ENCODE peak calls at places on chromosomes 16 and 17, in four cellular contexts. Y is CD8-positive, alpha-beta T cell; I is uterus; X is left ventricle myocardium inferior. L is an unnamed sample.

GRCh38 chr16:23282508-23282907 is 19.6 kb upstream of the SCNN1B start:
- DNase-seq in Y (no peak), I (no peak), X (no peak), L (no peak)

GRCh38 chr17:27975146-27976011 is 67.1 kb upstream of the NLK start:
- DNase-seq in Y (no peak), I (no peak), X (no peak), L (no peak)

GRCh38 chr16:79601092-79601977 is 798 bp upstream of the MAF start:
- DNase-seq in Y (no peak), I (peak; percentile 62), X (peak; percentile 67), L (peak; percentile 86)

GRCh38 chr17:65103431-65103830 is 33.7 kb upstream of the RGS9 start:
- DNase-seq in Y (no peak), I (no peak), X (no peak), L (no peak)

GRCh38 chr16:31223044-31223443 is 6.1 kb upstream of the PYDC1 start:
- DNase-seq in Y (no peak), I (no peak), X (no peak), L (no peak)

GRCh38 chr17:33126086-33126485 is 134.4 kb downstream of the SPACA3 start:
- DNase-seq in Y (no peak), I (no peak), X (no peak), L (no peak)

GRCh38 chr17:34990921-34991365 is 10.6 kb downstream of the LIG3 start:
- DNase-seq in Y (no peak), I (peak; percentile 31), X (no peak), L (no peak)

GRCh38 chr17:81656118-81656743 is at the start of gene PDE6G:
- DNase-seq in Y (no peak), I (no peak), X (no peak), L (no peak)

GRCh38 chr16:29984137-29984763 is 10.6 kb downstream of the TAOK2 start:
- DNase-seq in Y (no peak), I (no peak), X (no peak), L (no peak)

GRCh38 chr17:9273334-9274118 is 252.2 kb downstream of the NTN1 start:
- DNase-seq in Y (no peak), I (peak; percentile 33), X (peak; percentile 33), L (no peak)

GRCh38 chr17:68539536-68540469 is 27.6 kb downstream of the PRKAR1A start:
- DNase-seq in Y (no peak), I (peak; percentile 51), X (no peak), L (no peak)

GRCh38 chr16:1093284-1094123 is 2.5 kb downstream of the C1QTNF8 start:
- DNase-seq in Y (no peak), I (no peak), X (no peak), L (no peak)

GRCh38 chr17:30376621-30377452 is 1.9 kb upstream of the CPD start:
- DNase-seq in Y (no peak), I (no peak), X (peak; percentile 49), L (no peak)

GRCh38 chr16:49457196-49457595 is 83.6 kb downstream of the C16orf78 start:
- DNase-seq in Y (no peak), I (no peak), X (no peak), L (no peak)

GRCh38 chr16:57257455-57258070 is 12.5 kb downstream of the ARL2BP start:
- DNase-seq in Y (no peak), I (no peak), X (no peak), L (peak; percentile 32)

GRCh38 chr17:62916684-62917571 is 49.1 kb upstream of the TANC2 start:
- DNase-seq in Y (no peak), I (no peak), X (no peak), L (no peak)

GRCh38 chr17:39679521-39680192 is 8.2 kb downstream of the PGAP3 start:
- DNase-seq in Y (no peak), I (no peak), X (peak; percentile 48), L (peak; percentile 64)

GRCh38 chr17:78677303-78678219 is 100.4 kb upstream of the DNAH17 start:
- DNase-seq in Y (no peak), I (no peak), X (no peak), L (no peak)

GRCh38 chr17:41396340-41396739 is 1.1 kb downstream of the KRT31 start:
- DNase-seq in Y (no peak), I (no peak), X (no peak), L (no peak)

GRCh38 chr17:49180303-49180702 is 30.1 kb downstream of the GNGT2 start:
- DNase-seq in Y (peak; percentile 39), I (peak; percentile 50), X (peak; percentile 67), L (peak; percentile 87)

GRCh38 chr17:60539807-60540206 is 13.8 kb upstream of the APPBP2 start:
- DNase-seq in Y (no peak), I (no peak), X (no peak), L (no peak)

GRCh38 chr17:27578718-27579085 is 52.3 kb upstream of the LGALS9 start:
- DNase-seq in Y (no peak), I (no peak), X (no peak), L (no peak)

GRCh38 chr16:10153993-10154788 is 28.0 kb downstream of the GRIN2A start:
- DNase-seq in Y (no peak), I (no peak), X (no peak), L (no peak)

GRCh38 chr16:79451196-79451816 is 149.2 kb downstream of the MAF start:
- DNase-seq in Y (no peak), I (no peak), X (no peak), L (no peak)

GRCh38 chr17:38417210-38417951 is 10.9 kb upstream of the ARHGAP23 start:
- DNase-seq in Y (no peak), I (no peak), X (no peak), L (no peak)

GRCh38 chr17:31393749-31394146 is 2.3 kb downstream of the RAB11FIP4 start:
- DNase-seq in Y (no peak), I (no peak), X (no peak), L (no peak)

GRCh38 chr17:31394544-31394943 is 3.1 kb downstream of the RAB11FIP4 start:
- DNase-seq in Y (no peak), I (no peak), X (peak; percentile 58), L (no peak)

GRCh38 chr17:31392002-31392855 is 754 bp downstream of the RAB11FIP4 start:
- DNase-seq in Y (no peak), I (no peak), X (no peak), L (peak; percentile 12)

GRCh38 chr17:31391496-31391949 is at the start of gene RAB11FIP4:
- DNase-seq in Y (no peak), I (no peak), X (no peak), L (no peak)

GRCh38 chr17:31392856-31393748 is 1.6 kb downstream of the RAB11FIP4 start:
- DNase-seq in Y (no peak), I (no peak), X (no peak), L (peak; percentile 6)
- H3K27ac ChIP-seq in Y (no peak overlapping the region), I (no peak overlapping the region), X (no peak overlapping the region), L (no peak overlapping the region)

DNA sequence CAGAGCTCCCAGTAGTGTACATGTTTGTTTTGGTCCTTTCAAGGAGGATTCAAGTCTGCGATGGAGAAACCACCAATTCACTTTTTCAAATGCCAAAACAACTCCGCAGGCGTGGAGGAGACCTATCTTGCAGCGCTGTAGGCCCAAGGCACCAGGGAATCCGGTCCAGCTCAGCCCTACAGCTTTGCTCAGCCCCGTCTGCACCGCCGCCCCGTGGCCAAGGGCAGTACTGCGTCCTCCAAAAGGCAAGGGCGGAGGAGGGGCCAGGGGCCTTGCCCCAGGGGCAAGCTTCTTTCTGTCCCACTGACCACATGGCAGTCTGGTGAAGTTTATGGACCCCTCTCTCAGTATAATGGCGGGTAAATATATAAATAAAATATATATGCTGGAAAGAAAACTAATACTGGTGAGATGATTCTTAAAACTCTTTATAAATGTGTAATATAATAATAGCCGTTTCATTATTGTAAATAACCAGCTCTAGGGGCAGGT is 709 bp upstream of the CD300LG start:
- DNase-seq in Y (peak; percentile 55), I (peak; percentile 85), X (peak; percentile 88), L (peak; percentile 89)
- TF ChIP-seq CTCF in Y (peak; percentile 91), I (peak; percentile 99), X (peak; percentile 99), L (peak; percentile 95)

DNA sequence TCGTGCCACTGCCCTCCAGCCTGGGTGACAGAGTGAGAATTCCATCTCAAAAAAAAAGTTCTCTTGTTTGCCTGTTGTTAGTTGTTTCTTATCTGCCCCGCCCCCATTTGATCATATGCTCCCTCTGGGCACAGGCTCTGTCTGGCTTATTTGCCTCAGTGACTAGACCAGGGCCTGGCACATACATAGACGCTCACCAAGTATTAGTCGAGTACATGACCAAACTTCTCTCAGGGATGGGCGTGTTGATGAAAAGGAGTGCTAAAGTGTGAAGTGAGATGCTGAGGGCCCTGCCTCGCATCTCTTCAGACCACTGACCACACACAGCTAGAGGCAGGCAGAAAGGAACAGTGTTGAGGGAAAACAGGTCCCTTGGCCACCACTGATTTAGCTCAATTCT is 3.3 kb upstream of the HELZ start:
- DNase-seq in Y (no peak), I (no peak), X (no peak), L (peak; percentile 36)
- H3K27ac ChIP-seq in Y (no peak overlapping the region), I (no peak overlapping the region), X (no peak overlapping the region), L (no peak overlapping the region)

DNA sequence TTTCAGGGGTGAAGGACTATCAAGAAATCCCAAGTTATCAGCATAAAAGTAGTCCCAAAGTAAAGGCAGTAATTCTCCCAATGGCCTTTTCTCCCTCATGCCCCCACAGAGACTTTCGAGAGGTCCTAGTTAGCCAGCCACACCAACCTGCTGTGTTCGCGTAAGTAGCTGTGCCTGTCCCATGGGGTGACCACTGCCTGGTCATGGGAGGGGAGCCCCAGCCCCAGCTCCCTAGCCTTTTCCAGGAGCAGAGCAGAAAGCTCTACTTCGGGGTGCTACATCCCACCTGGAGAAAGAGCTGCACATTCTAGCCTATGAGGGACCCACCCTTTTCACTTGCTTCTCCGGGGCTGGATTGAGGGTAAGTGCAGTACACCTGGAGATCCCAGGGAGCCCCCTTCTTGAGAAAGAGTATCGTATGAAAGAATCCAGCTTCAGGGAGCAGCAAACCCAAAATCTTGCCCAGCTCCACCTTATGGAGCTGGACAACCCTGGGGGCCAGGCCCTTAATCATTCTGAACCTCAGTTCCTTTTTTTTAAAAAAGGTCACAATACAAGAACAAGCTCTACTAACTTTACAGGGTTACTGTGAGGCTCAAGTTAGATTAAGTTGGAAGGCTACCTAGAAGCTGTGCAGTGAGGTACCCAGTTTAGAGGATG is 8.6 kb upstream of the SOST start:
- DNase-seq in Y (no peak), I (no peak), X (no peak), L (no peak)
- TF ChIP-seq CTCF in Y (no peak), I (no peak), X (no peak), L (no peak)